ENCODE peak calls at places on chromosome 4, in eight cellular contexts. One of them, this sample, is unnamed.

GRCh38 chr4:76279462-76279861 is 27.1 kb upstream of the STBD1 start:
- DNase-seq in NB4: no peak
- DNase-seq in lower leg skin: no peak
- DNase-seq in tibial nerve: no peak
- DNase-seq in suprapubic skin: no peak
- DNase-seq in heart left ventricle: no peak
- DNase-seq in transverse colon: no peak
- DNase-seq in A549: no peak
- DNase-seq in this sample: no peak

GRCh38 chr4:986949-987688 is at the start of gene IDUA:
- DNase-seq in NB4: peak; percentile 90
- DNase-seq in lower leg skin: peak; percentile 95
- DNase-seq in tibial nerve: peak; percentile 64
- DNase-seq in suprapubic skin: peak; percentile 92
- DNase-seq in heart left ventricle: peak; percentile 83
- DNase-seq in transverse colon: peak; percentile 90
- DNase-seq in A549: peak; percentile 58
- DNase-seq in this sample: peak; percentile 70

GRCh38 chr4:85860066-85860465 is 385.1 kb downstream of the ARHGAP24 start:
- DNase-seq in NB4: no peak
- DNase-seq in lower leg skin: no peak
- DNase-seq in tibial nerve: no peak
- DNase-seq in suprapubic skin: no peak
- DNase-seq in heart left ventricle: no peak
- DNase-seq in transverse colon: no peak
- DNase-seq in A549: no peak
- DNase-seq in this sample: no peak

GRCh38 chr4:1832690-1833089 is 23.3 kb downstream of the LETM1 start:
- DNase-seq in NB4: no peak
- DNase-seq in lower leg skin: no peak
- DNase-seq in tibial nerve: no peak
- DNase-seq in suprapubic skin: no peak
- DNase-seq in heart left ventricle: no peak
- DNase-seq in transverse colon: no peak
- DNase-seq in A549: no peak
- DNase-seq in this sample: no peak

GRCh38 chr4:26032142-26032541 is 118.1 kb downstream of the SMIM20 start:
- DNase-seq in NB4: no peak
- DNase-seq in lower leg skin: no peak
- DNase-seq in tibial nerve: no peak
- DNase-seq in suprapubic skin: no peak
- DNase-seq in heart left ventricle: no peak
- DNase-seq in transverse colon: no peak
- DNase-seq in A549: no peak
- DNase-seq in this sample: no peak

GRCh38 chr4:108224628-108225053 is 55.9 kb upstream of the LEF1 start:
- DNase-seq in NB4: no peak
- DNase-seq in lower leg skin: no peak
- DNase-seq in tibial nerve: no peak
- DNase-seq in suprapubic skin: no peak
- DNase-seq in heart left ventricle: no peak
- DNase-seq in transverse colon: no peak
- DNase-seq in A549: no peak
- DNase-seq in this sample: no peak

GRCh38 chr4:53365486-53366300 is at the start of gene SCFD2:
- DNase-seq in NB4: peak; percentile 99
- DNase-seq in lower leg skin: peak; percentile 100
- DNase-seq in tibial nerve: peak; percentile 98
- DNase-seq in suprapubic skin: peak; percentile 99
- DNase-seq in heart left ventricle: peak; percentile 98
- DNase-seq in transverse colon: peak; percentile 99
- DNase-seq in A549: peak; percentile 93
- DNase-seq in this sample: peak; percentile 98

GRCh38 chr4:40486534-40486933 is 143.1 kb downstream of the RBM47 start:
- DNase-seq in NB4: peak; percentile 85
- DNase-seq in lower leg skin: no peak
- DNase-seq in tibial nerve: no peak
- DNase-seq in suprapubic skin: no peak
- DNase-seq in heart left ventricle: no peak
- DNase-seq in transverse colon: no peak
- DNase-seq in A549: no peak
- DNase-seq in this sample: no peak

GRCh38 chr4:52961666-52962412 is 99.7 kb downstream of the RASL11B start:
- DNase-seq in NB4: no peak
- DNase-seq in lower leg skin: no peak
- DNase-seq in tibial nerve: no peak
- DNase-seq in suprapubic skin: no peak
- DNase-seq in heart left ventricle: no peak
- DNase-seq in transverse colon: no peak
- DNase-seq in A549: no peak
- DNase-seq in this sample: no peak

GRCh38 chr4:184860018-184860530 is 34.3 kb upstream of the ACSL1 start:
- DNase-seq in NB4: peak; percentile 87
- DNase-seq in lower leg skin: no peak
- DNase-seq in tibial nerve: no peak
- DNase-seq in suprapubic skin: no peak
- DNase-seq in heart left ventricle: no peak
- DNase-seq in transverse colon: no peak
- DNase-seq in A549: no peak
- DNase-seq in this sample: no peak

GRCh38 chr4:86286729-86287128 is 73.1 kb downstream of the MAPK10 start:
- DNase-seq in NB4: no peak
- DNase-seq in lower leg skin: no peak
- DNase-seq in tibial nerve: no peak
- DNase-seq in suprapubic skin: no peak
- DNase-seq in heart left ventricle: no peak
- DNase-seq in transverse colon: no peak
- DNase-seq in A549: no peak
- DNase-seq in this sample: peak; percentile 37

GRCh38 chr4:183657564-183657963 is 1.4 kb downstream of the RWDD4 start:
- DNase-seq in NB4: peak; percentile 7
- DNase-seq in lower leg skin: no peak
- DNase-seq in tibial nerve: no peak
- DNase-seq in suprapubic skin: no peak
- DNase-seq in heart left ventricle: no peak
- DNase-seq in transverse colon: no peak
- DNase-seq in A549: no peak
- DNase-seq in this sample: no peak

GRCh38 chr4:40190880-40191815 is 5.7 kb upstream of the RHOH start:
- DNase-seq in NB4: peak; percentile 73
- DNase-seq in lower leg skin: no peak
- DNase-seq in tibial nerve: no peak
- DNase-seq in suprapubic skin: no peak
- DNase-seq in heart left ventricle: no peak
- DNase-seq in transverse colon: no peak
- DNase-seq in A549: no peak
- DNase-seq in this sample: no peak

GRCh38 chr4:82484987-82485783 is 54.8 kb downstream of the ENOPH1 start:
- DNase-seq in NB4: no peak
- DNase-seq in lower leg skin: no peak
- DNase-seq in tibial nerve: no peak
- DNase-seq in suprapubic skin: no peak
- DNase-seq in heart left ventricle: peak; percentile 57
- DNase-seq in transverse colon: no peak
- DNase-seq in A549: no peak
- DNase-seq in this sample: no peak

GRCh38 chr4:41339812-41340809 is 83.4 kb downstream of the UCHL1 start:
- DNase-seq in NB4: no peak
- DNase-seq in lower leg skin: no peak
- DNase-seq in tibial nerve: no peak
- DNase-seq in suprapubic skin: no peak
- DNase-seq in heart left ventricle: no peak
- DNase-seq in transverse colon: no peak
- DNase-seq in A549: no peak
- DNase-seq in this sample: no peak

GRCh38 chr4:37882665-37883296 is 8.1 kb upstream of the TBC1D1 start:
- DNase-seq in NB4: no peak
- DNase-seq in lower leg skin: no peak
- DNase-seq in tibial nerve: no peak
- DNase-seq in suprapubic skin: no peak
- DNase-seq in heart left ventricle: no peak
- DNase-seq in transverse colon: no peak
- DNase-seq in A549: no peak
- DNase-seq in this sample: no peak

GRCh38 chr4:182338731-182339130 is 95.5 kb downstream of the TENM3 start:
- DNase-seq in NB4: no peak
- DNase-seq in lower leg skin: no peak
- DNase-seq in tibial nerve: no peak
- DNase-seq in suprapubic skin: no peak
- DNase-seq in heart left ventricle: no peak
- DNase-seq in transverse colon: no peak
- DNase-seq in A549: no peak
- DNase-seq in this sample: no peak

GRCh38 chr4:2835978-2836377 is 7.7 kb upstream of the ADD1 start:
- DNase-seq in NB4: no peak
- DNase-seq in lower leg skin: peak; percentile 76
- DNase-seq in tibial nerve: peak; percentile 11
- DNase-seq in suprapubic skin: no peak
- DNase-seq in heart left ventricle: peak; percentile 29
- DNase-seq in transverse colon: peak; percentile 8
- DNase-seq in A549: no peak
- DNase-seq in this sample: no peak

GRCh38 chr4:83011779-83012630 is 1.4 kb upstream of the LIN54 start:
- DNase-seq in NB4: peak; percentile 55
- DNase-seq in lower leg skin: peak; percentile 88
- DNase-seq in tibial nerve: no peak
- DNase-seq in suprapubic skin: no peak
- DNase-seq in heart left ventricle: peak; percentile 44
- DNase-seq in transverse colon: peak; percentile 37
- DNase-seq in A549: no peak
- DNase-seq in this sample: peak; percentile 27

DNA sequence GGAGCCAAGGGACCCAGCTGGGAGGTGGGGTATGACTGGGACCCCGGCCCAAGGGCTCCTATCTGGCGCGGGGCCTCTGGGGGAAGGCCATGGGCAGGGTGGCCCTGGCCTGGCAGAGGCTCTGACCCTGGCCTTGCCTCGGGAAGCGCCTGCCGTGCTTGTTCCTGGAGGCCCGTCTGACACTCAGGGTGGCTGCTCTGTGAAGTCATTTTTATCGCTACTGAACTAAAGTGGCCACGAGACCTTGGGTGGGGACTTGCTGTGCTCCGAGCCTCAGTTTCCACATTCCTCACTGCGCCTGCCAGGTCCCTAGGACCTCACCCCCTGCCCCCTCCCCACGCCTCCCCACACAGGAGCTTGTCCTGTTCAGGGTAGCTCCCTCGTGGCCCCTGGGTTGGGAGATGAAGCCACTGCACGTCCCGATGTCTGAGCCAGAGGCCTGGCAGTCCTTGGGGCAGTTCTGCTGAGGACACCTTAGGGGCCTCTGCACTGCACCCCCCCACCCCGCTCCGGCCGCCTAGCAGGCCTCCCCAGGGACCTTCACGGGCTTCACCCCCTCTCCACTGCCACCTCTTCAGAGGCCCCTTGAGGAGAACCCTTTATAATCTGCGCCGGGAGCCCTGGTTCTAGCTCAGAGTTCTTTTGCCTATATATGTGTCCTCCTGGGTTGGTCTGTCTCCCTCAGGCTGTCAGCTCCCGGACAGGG is 639 bp upstream of the SORCS2 start:
- DNase-seq in NB4: no peak
- DNase-seq in lower leg skin: peak; percentile 67
- DNase-seq in tibial nerve: peak; percentile 12
- DNase-seq in suprapubic skin: peak; percentile 77
- DNase-seq in heart left ventricle: no peak
- DNase-seq in transverse colon: no peak
- DNase-seq in A549: no peak
- DNase-seq in this sample: no peak
- H3K4me3 ChIP-seq in NB4: no peak overlapping the region
- H3K4me3 ChIP-seq in lower leg skin: no peak overlapping the region
- H3K4me3 ChIP-seq in tibial nerve: no peak overlapping the region
- H3K4me3 ChIP-seq in suprapubic skin: peak overlapping the region; percentile 46
- H3K4me3 ChIP-seq in heart left ventricle: no peak overlapping the region
- H3K4me3 ChIP-seq in transverse colon: no peak overlapping the region
- H3K4me3 ChIP-seq in A549: peak overlapping the region; percentile 56
- H3K4me3 ChIP-seq in this sample: peak overlapping the region; percentile 49

DNA sequence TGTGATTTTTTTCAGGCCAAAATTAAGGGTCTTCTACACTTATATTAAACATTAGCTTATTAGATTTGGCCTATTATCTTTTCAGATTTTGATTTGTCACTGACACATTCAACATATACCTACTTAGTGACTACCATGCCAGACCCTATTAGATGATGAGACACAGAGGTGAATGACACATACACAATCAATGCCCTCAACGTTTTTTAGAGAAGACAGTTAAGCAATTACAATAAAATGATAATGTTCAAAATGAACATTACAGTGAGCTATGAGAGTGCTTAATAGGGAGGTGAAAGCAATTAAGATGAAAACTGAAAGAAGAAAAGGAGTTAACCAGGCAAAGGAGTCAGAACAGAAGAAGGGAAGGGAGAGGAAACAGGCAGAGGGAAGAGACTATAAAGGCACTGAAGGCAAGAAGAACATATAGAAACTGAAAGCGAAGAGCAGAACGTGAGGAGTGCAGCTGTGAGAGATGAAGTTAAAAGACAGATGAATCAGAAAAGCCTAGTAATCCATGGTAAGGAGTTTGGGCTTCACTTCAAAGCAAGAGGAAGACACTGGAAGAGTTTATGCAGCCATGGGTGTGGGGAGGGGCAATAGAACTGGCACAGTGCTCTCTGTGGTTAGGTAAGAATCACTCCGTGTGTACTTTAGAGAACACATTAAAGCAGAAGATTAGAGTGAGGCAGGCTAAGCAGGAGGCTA is 119.0 kb downstream of the REELD1 start:
- DNase-seq in NB4: peak; percentile 2
- DNase-seq in lower leg skin: no peak
- DNase-seq in tibial nerve: no peak
- DNase-seq in suprapubic skin: no peak
- DNase-seq in heart left ventricle: no peak
- DNase-seq in transverse colon: peak; percentile 10
- DNase-seq in A549: no peak
- DNase-seq in this sample: no peak
- TF ChIP-seq POLR2A in NB4: no peak
- TF ChIP-seq POLR2A in lower leg skin: no peak
- TF ChIP-seq POLR2A in tibial nerve: no peak
- TF ChIP-seq POLR2A in suprapubic skin: no peak
- TF ChIP-seq POLR2A in heart left ventricle: no peak
- TF ChIP-seq POLR2A in transverse colon: no peak
- TF ChIP-seq POLR2A in A549: no peak
- TF ChIP-seq POLR2A in this sample: no peak

DNA sequence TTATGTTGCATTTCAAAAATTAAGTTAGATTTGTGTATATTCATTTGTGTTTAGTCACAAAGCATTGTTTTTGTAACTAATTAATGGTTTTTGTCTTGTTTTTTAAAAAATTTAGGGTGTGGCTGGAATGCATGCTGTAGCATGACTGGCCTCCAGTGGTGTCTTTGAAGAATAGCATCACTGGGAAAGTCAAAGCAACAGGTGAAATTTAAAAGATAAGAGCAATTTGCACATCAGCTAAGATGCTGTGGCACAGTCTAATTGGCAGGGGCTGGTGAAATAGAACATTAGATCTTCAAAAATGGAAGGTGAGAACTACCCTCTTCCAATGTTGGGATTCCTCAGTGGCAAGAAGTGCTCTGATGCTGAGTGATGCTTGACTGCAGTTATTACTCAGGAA is 45.3 kb downstream of the ANK2 start:
- DNase-seq in NB4: peak; percentile 12
- DNase-seq in lower leg skin: no peak
- DNase-seq in tibial nerve: no peak
- DNase-seq in suprapubic skin: no peak
- DNase-seq in heart left ventricle: no peak
- DNase-seq in transverse colon: no peak
- DNase-seq in A549: peak; percentile 8
- DNase-seq in this sample: no peak
- TF ChIP-seq CTCF in NB4: peak; percentile 27
- TF ChIP-seq CTCF in lower leg skin: no peak
- TF ChIP-seq CTCF in tibial nerve: peak; percentile 70
- TF ChIP-seq CTCF in suprapubic skin: peak; percentile 44
- TF ChIP-seq CTCF in heart left ventricle: peak; percentile 45
- TF ChIP-seq CTCF in transverse colon: peak; percentile 38
- TF ChIP-seq CTCF in A549: peak; percentile 65
- TF ChIP-seq CTCF in this sample: peak; percentile 42

GRCh38 chr4:73086095-73086869 is 16.8 kb upstream of the COX18 start:
- DNase-seq in NB4: no peak
- DNase-seq in lower leg skin: no peak
- DNase-seq in tibial nerve: no peak
- DNase-seq in suprapubic skin: no peak
- DNase-seq in heart left ventricle: no peak
- DNase-seq in transverse colon: no peak
- DNase-seq in A549: no peak
- DNase-seq in this sample: no peak
- H3K4me3 ChIP-seq in NB4: no peak overlapping the region
- H3K4me3 ChIP-seq in lower leg skin: no peak overlapping the region
- H3K4me3 ChIP-seq in tibial nerve: no peak overlapping the region
- H3K4me3 ChIP-seq in suprapubic skin: no peak overlapping the region
- H3K4me3 ChIP-seq in heart left ventricle: no peak overlapping the region
- H3K4me3 ChIP-seq in transverse colon: no peak overlapping the region
- H3K4me3 ChIP-seq in A549: no peak overlapping the region
- H3K4me3 ChIP-seq in this sample: no peak overlapping the region

This sample was measured in breast epithelium.